ENCODE peak calls at places on chromosomes 1 and 21, in seven cellular contexts. One of them, this sample, is unnamed.

GRCh38 chr1:29620631-29621030 is 384.3 kb downstream of the PTPRU start:
- DNase-seq in heart right ventricle: no peak
- DNase-seq in uterus: no peak
- DNase-seq in stomach: no peak
- DNase-seq in CD4-positive, CD25-positive, alpha-beta regulatory T cell: no peak
- DNase-seq in neuronal stem cell: no peak
- DNase-seq in tibial artery: no peak
- DNase-seq in this sample: no peak

GRCh38 chr1:205441318-205441633 is 14.6 kb downstream of the BLACAT1 start:
- DNase-seq in heart right ventricle: no peak
- DNase-seq in uterus: no peak
- DNase-seq in stomach: no peak
- DNase-seq in CD4-positive, CD25-positive, alpha-beta regulatory T cell: no peak
- DNase-seq in neuronal stem cell: no peak
- DNase-seq in tibial artery: no peak
- DNase-seq in this sample: no peak

GRCh38 chr1:60924964-60925798 is 157.2 kb upstream of the NFIA start:
- DNase-seq in heart right ventricle: no peak
- DNase-seq in uterus: no peak
- DNase-seq in stomach: no peak
- DNase-seq in CD4-positive, CD25-positive, alpha-beta regulatory T cell: no peak
- DNase-seq in neuronal stem cell: no peak
- DNase-seq in tibial artery: no peak
- DNase-seq in this sample: no peak

GRCh38 chr1:214980931-214981330 is 101.6 kb upstream of the KCNK2 start:
- DNase-seq in heart right ventricle: no peak
- DNase-seq in uterus: no peak
- DNase-seq in stomach: no peak
- DNase-seq in CD4-positive, CD25-positive, alpha-beta regulatory T cell: no peak
- DNase-seq in neuronal stem cell: no peak
- DNase-seq in tibial artery: no peak
- DNase-seq in this sample: no peak

GRCh38 chr1:59903136-59903754 is 23.3 kb downstream of the CYP2J2 start:
- DNase-seq in heart right ventricle: no peak
- DNase-seq in uterus: no peak
- DNase-seq in stomach: no peak
- DNase-seq in CD4-positive, CD25-positive, alpha-beta regulatory T cell: peak; percentile 45
- DNase-seq in neuronal stem cell: peak; percentile 12
- DNase-seq in tibial artery: no peak
- DNase-seq in this sample: no peak

GRCh38 chr1:205082431-205082830 is 1.8 kb downstream of the TMEM81 start:
- DNase-seq in heart right ventricle: no peak
- DNase-seq in uterus: no peak
- DNase-seq in stomach: no peak
- DNase-seq in CD4-positive, CD25-positive, alpha-beta regulatory T cell: no peak
- DNase-seq in neuronal stem cell: no peak
- DNase-seq in tibial artery: no peak
- DNase-seq in this sample: no peak

GRCh38 chr1:204672482-204673216 is 12.9 kb downstream of the LRRN2 start:
- DNase-seq in heart right ventricle: no peak
- DNase-seq in uterus: no peak
- DNase-seq in stomach: no peak
- DNase-seq in CD4-positive, CD25-positive, alpha-beta regulatory T cell: no peak
- DNase-seq in neuronal stem cell: no peak
- DNase-seq in tibial artery: peak; percentile 32
- DNase-seq in this sample: no peak

GRCh38 chr1:27928216-27928954 is 6.4 kb upstream of the SMPDL3B start:
- DNase-seq in heart right ventricle: no peak
- DNase-seq in uterus: no peak
- DNase-seq in stomach: no peak
- DNase-seq in CD4-positive, CD25-positive, alpha-beta regulatory T cell: no peak
- DNase-seq in neuronal stem cell: no peak
- DNase-seq in tibial artery: no peak
- DNase-seq in this sample: no peak

GRCh38 chr1:87212431-87213125 is 116.1 kb upstream of the LMO4 start:
- DNase-seq in heart right ventricle: no peak
- DNase-seq in uterus: no peak
- DNase-seq in stomach: no peak
- DNase-seq in CD4-positive, CD25-positive, alpha-beta regulatory T cell: no peak
- DNase-seq in neuronal stem cell: no peak
- DNase-seq in tibial artery: no peak
- DNase-seq in this sample: no peak

GRCh38 chr1:232826318-232826717 is 21.1 kb downstream of the MAP10 start:
- DNase-seq in heart right ventricle: no peak
- DNase-seq in uterus: no peak
- DNase-seq in stomach: no peak
- DNase-seq in CD4-positive, CD25-positive, alpha-beta regulatory T cell: no peak
- DNase-seq in neuronal stem cell: no peak
- DNase-seq in tibial artery: no peak
- DNase-seq in this sample: no peak

GRCh38 chr1:232302376-232303049 is 327.4 kb downstream of the SIPA1L2 start:
- DNase-seq in heart right ventricle: no peak
- DNase-seq in uterus: no peak
- DNase-seq in stomach: no peak
- DNase-seq in CD4-positive, CD25-positive, alpha-beta regulatory T cell: no peak
- DNase-seq in neuronal stem cell: no peak
- DNase-seq in tibial artery: no peak
- DNase-seq in this sample: no peak

GRCh38 chr1:109490029-109490933 is 3.6 kb upstream of the CYB561D1 start:
- DNase-seq in heart right ventricle: peak; percentile 48
- DNase-seq in uterus: peak; percentile 71
- DNase-seq in stomach: peak; percentile 75
- DNase-seq in CD4-positive, CD25-positive, alpha-beta regulatory T cell: peak; percentile 77
- DNase-seq in neuronal stem cell: no peak
- DNase-seq in tibial artery: no peak
- DNase-seq in this sample: peak; percentile 65

GRCh38 chr1:95375201-95375600 is 141.2 kb downstream of the RWDD3 start:
- DNase-seq in heart right ventricle: no peak
- DNase-seq in uterus: no peak
- DNase-seq in stomach: no peak
- DNase-seq in CD4-positive, CD25-positive, alpha-beta regulatory T cell: no peak
- DNase-seq in neuronal stem cell: no peak
- DNase-seq in tibial artery: no peak
- DNase-seq in this sample: no peak

GRCh38 chr21:45598109-45598508 is 45.4 kb upstream of the PCBP3 start:
- DNase-seq in heart right ventricle: no peak
- DNase-seq in uterus: no peak
- DNase-seq in stomach: no peak
- DNase-seq in CD4-positive, CD25-positive, alpha-beta regulatory T cell: no peak
- DNase-seq in neuronal stem cell: no peak
- DNase-seq in tibial artery: peak; percentile 13
- DNase-seq in this sample: peak; percentile 8

GRCh38 chr21:39108291-39109162 is 74.7 kb downstream of the PSMG1 start:
- DNase-seq in heart right ventricle: no peak
- DNase-seq in uterus: no peak
- DNase-seq in stomach: no peak
- DNase-seq in CD4-positive, CD25-positive, alpha-beta regulatory T cell: no peak
- DNase-seq in neuronal stem cell: no peak
- DNase-seq in tibial artery: peak; percentile 66
- DNase-seq in this sample: no peak

GRCh38 chr1:29256979-29257804 is 20.9 kb downstream of the PTPRU start:
- DNase-seq in heart right ventricle: no peak
- DNase-seq in uterus: peak; percentile 26
- DNase-seq in stomach: no peak
- DNase-seq in CD4-positive, CD25-positive, alpha-beta regulatory T cell: no peak
- DNase-seq in neuronal stem cell: no peak
- DNase-seq in tibial artery: peak; percentile 60
- DNase-seq in this sample: no peak

GRCh38 chr21:45153358-45154318 is 79.3 kb downstream of the ADARB1 start:
- DNase-seq in heart right ventricle: no peak
- DNase-seq in uterus: no peak
- DNase-seq in stomach: no peak
- DNase-seq in CD4-positive, CD25-positive, alpha-beta regulatory T cell: no peak
- DNase-seq in neuronal stem cell: no peak
- DNase-seq in tibial artery: no peak
- DNase-seq in this sample: no peak

GRCh38 chr1:6949991-6950765 is 164.9 kb downstream of the CAMTA1 start:
- DNase-seq in heart right ventricle: no peak
- DNase-seq in uterus: no peak
- DNase-seq in stomach: no peak
- DNase-seq in CD4-positive, CD25-positive, alpha-beta regulatory T cell: no peak
- DNase-seq in neuronal stem cell: no peak
- DNase-seq in tibial artery: no peak
- DNase-seq in this sample: peak; percentile 23

GRCh38 chr1:235601087-235601486 is 48.5 kb downstream of the GNG4 start:
- DNase-seq in heart right ventricle: no peak
- DNase-seq in uterus: no peak
- DNase-seq in stomach: peak; percentile 27
- DNase-seq in CD4-positive, CD25-positive, alpha-beta regulatory T cell: peak; percentile 22
- DNase-seq in neuronal stem cell: no peak
- DNase-seq in tibial artery: no peak
- DNase-seq in this sample: no peak

GRCh38 chr21:45737485-45738166 is 94.1 kb downstream of the PCBP3 start:
- DNase-seq in heart right ventricle: no peak
- DNase-seq in uterus: no peak
- DNase-seq in stomach: no peak
- DNase-seq in CD4-positive, CD25-positive, alpha-beta regulatory T cell: no peak
- DNase-seq in neuronal stem cell: no peak
- DNase-seq in tibial artery: no peak
- DNase-seq in this sample: no peak

GRCh38 chr1:196309386-196309785 is 298.9 kb downstream of the KCNT2 start:
- DNase-seq in heart right ventricle: no peak
- DNase-seq in uterus: no peak
- DNase-seq in stomach: no peak
- DNase-seq in CD4-positive, CD25-positive, alpha-beta regulatory T cell: no peak
- DNase-seq in neuronal stem cell: no peak
- DNase-seq in tibial artery: no peak
- DNase-seq in this sample: no peak

GRCh38 chr1:10694633-10695627 is 101.5 kb downstream of the CASZ1 start:
- DNase-seq in heart right ventricle: peak; percentile 91
- DNase-seq in uterus: peak; percentile 87
- DNase-seq in stomach: peak; percentile 94
- DNase-seq in CD4-positive, CD25-positive, alpha-beta regulatory T cell: peak; percentile 84
- DNase-seq in neuronal stem cell: peak; percentile 89
- DNase-seq in tibial artery: peak; percentile 96
- DNase-seq in this sample: peak; percentile 79

GRCh38 chr1:39922139-39922757 is 20.5 kb upstream of the MYCL start:
- DNase-seq in heart right ventricle: no peak
- DNase-seq in uterus: no peak
- DNase-seq in stomach: no peak
- DNase-seq in CD4-positive, CD25-positive, alpha-beta regulatory T cell: no peak
- DNase-seq in neuronal stem cell: peak; percentile 75
- DNase-seq in tibial artery: no peak
- DNase-seq in this sample: no peak

GRCh38 chr1:207754011-207754410 is 2.2 kb downstream of the CD46 start:
- DNase-seq in heart right ventricle: no peak
- DNase-seq in uterus: no peak
- DNase-seq in stomach: no peak
- DNase-seq in CD4-positive, CD25-positive, alpha-beta regulatory T cell: no peak
- DNase-seq in neuronal stem cell: no peak
- DNase-seq in tibial artery: no peak
- DNase-seq in this sample: no peak
- H3K4me3 ChIP-seq in heart right ventricle: no peak overlapping the region
- H3K4me3 ChIP-seq in uterus: no peak overlapping the region
- H3K4me3 ChIP-seq in stomach: peak overlapping the region; percentile 93
- H3K4me3 ChIP-seq in CD4-positive, CD25-positive, alpha-beta regulatory T cell: peak overlapping the region; percentile 85
- H3K4me3 ChIP-seq in neuronal stem cell: peak overlapping the region; percentile 86
- H3K4me3 ChIP-seq in tibial artery: no peak overlapping the region
- H3K4me3 ChIP-seq in this sample: no peak overlapping the region

DNA sequence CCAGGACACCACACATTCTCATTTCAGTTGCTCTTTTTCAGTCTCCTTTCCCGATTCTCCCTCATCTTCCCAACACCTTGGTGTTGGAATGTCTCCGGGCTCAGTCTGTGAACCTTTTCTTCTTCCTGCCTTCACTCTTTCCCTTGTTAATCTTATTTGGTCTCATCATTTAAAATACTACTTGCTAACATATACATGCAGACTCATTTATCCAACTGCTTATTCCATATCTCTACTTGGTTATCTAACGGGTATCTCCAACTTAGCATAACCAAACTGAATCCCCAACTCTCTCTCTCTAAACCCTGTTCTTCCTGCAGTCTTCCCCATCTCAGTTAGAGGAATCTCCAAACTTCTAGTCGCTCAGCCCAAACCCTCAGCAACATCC is 26.2 kb downstream of the RAB3B start:
- DNase-seq in heart right ventricle: no peak
- DNase-seq in uterus: no peak
- DNase-seq in stomach: no peak
- DNase-seq in CD4-positive, CD25-positive, alpha-beta regulatory T cell: no peak
- DNase-seq in neuronal stem cell: no peak
- DNase-seq in tibial artery: no peak
- DNase-seq in this sample: no peak
- H3K36me3 ChIP-seq in heart right ventricle: no peaks in the 10 kb centered on the region
- H3K36me3 ChIP-seq in uterus: no peaks in the 10 kb centered on the region
- H3K36me3 ChIP-seq in stomach: no peaks in the 10 kb centered on the region
- H3K36me3 ChIP-seq in CD4-positive, CD25-positive, alpha-beta regulatory T cell: no peaks in the 10 kb centered on the region
- H3K36me3 ChIP-seq in neuronal stem cell: no peaks in the 10 kb centered on the region
- H3K36me3 ChIP-seq in tibial artery: no peaks in the 10 kb centered on the region
- H3K36me3 ChIP-seq in this sample: no peaks in the 10 kb centered on the region

DNA sequence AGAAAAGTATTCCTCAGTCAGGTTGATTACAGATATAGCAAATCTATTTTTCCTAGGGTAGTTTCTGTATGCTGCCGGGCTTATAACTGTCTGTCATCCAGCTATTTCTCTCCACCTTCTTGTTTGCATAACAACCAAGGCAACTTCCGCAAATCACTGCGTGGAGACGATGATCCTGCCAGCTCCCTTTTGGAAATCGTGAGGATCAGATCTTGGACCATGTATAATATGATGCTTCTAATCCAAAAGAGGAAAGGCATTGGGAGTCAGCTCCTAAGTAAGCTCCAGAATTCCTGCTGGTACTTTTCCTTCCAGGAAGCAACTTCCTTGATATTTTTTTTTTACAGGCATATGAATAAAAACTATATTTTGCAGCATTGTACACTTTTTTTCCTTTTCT is 445 bp upstream of the RGS4 start:
- DNase-seq in heart right ventricle: no peak
- DNase-seq in uterus: peak; percentile 16
- DNase-seq in stomach: no peak
- DNase-seq in CD4-positive, CD25-positive, alpha-beta regulatory T cell: no peak
- DNase-seq in neuronal stem cell: no peak
- DNase-seq in tibial artery: no peak
- DNase-seq in this sample: no peak
- H3K27ac ChIP-seq in heart right ventricle: no peak overlapping the region
- H3K27ac ChIP-seq in uterus: no peak overlapping the region
- H3K27ac ChIP-seq in stomach: peak overlapping the region; percentile 45
- H3K27ac ChIP-seq in CD4-positive, CD25-positive, alpha-beta regulatory T cell: no peak overlapping the region
- H3K27ac ChIP-seq in neuronal stem cell: no peak overlapping the region
- H3K27ac ChIP-seq in tibial artery: peak overlapping the region; percentile 42
- H3K27ac ChIP-seq in this sample: no peak overlapping the region

GRCh38 chr1:191579019-191579418 is 579.2 kb upstream of the RGS18 start:
- DNase-seq in heart right ventricle: no peak
- DNase-seq in uterus: no peak
- DNase-seq in stomach: no peak
- DNase-seq in CD4-positive, CD25-positive, alpha-beta regulatory T cell: no peak
- DNase-seq in neuronal stem cell: no peak
- DNase-seq in tibial artery: no peak
- DNase-seq in this sample: no peak
- H3K4me3 ChIP-seq in heart right ventricle: no peak overlapping the region
- H3K4me3 ChIP-seq in uterus: no peak overlapping the region
- H3K4me3 ChIP-seq in stomach: no peak overlapping the region
- H3K4me3 ChIP-seq in CD4-positive, CD25-positive, alpha-beta regulatory T cell: no peak overlapping the region
- H3K4me3 ChIP-seq in neuronal stem cell: no peak overlapping the region
- H3K4me3 ChIP-seq in tibial artery: no peak overlapping the region
- H3K4me3 ChIP-seq in this sample: no peak overlapping the region

DNA sequence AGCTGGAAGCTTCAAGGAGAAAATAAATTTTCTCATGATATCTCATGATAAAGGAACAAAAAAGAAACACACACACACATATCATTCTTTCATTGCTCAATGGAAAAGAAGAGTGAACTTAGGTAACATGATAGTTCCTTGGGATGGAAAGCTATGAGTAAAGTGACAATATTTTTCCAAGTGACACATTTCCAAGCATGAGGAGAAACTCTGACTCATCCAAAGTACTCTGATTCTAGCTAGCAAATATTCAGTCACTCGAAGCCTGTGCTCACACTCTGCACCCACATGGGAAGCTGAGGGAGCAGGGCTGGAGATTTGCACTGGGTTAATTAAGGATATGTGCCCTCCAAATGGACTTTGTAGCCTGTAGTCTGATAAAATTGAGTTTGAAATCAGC is 222.4 kb downstream of the LRRC40 start:
- DNase-seq in heart right ventricle: no peak
- DNase-seq in uterus: no peak
- DNase-seq in stomach: no peak
- DNase-seq in CD4-positive, CD25-positive, alpha-beta regulatory T cell: no peak
- DNase-seq in neuronal stem cell: no peak
- DNase-seq in tibial artery: no peak
- DNase-seq in this sample: no peak
- H3K36me3 ChIP-seq in heart right ventricle: no peaks in the 10 kb centered on the region
- H3K36me3 ChIP-seq in uterus: no peaks in the 10 kb centered on the region
- H3K36me3 ChIP-seq in stomach: no peaks in the 10 kb centered on the region
- H3K36me3 ChIP-seq in CD4-positive, CD25-positive, alpha-beta regulatory T cell: no peaks in the 10 kb centered on the region
- H3K36me3 ChIP-seq in neuronal stem cell: no peaks in the 10 kb centered on the region
- H3K36me3 ChIP-seq in tibial artery: no peaks in the 10 kb centered on the region
- H3K36me3 ChIP-seq in this sample: no peaks in the 10 kb centered on the region